ENCODE peak calls at places on chromosomes 2 and 18, in nine cellular contexts. C, N, U, K, G, M, P, B and X are unnamed samples.
A peak's percentile ranks its signal among the peaks of the same experiment; 100 is the strongest.

GRCh38 chr2:231597627-231598026 is 5.0 kb downstream of the TEX44 start:
- DNase-seq in C (no peak), N (peak; percentile 47), U (no peak), K (no peak), G (no peak), M (no peak), P (no peak), B (no peak), X (no peak)

GRCh38 chr2:64328415-64328722 is 125.6 kb upstream of the LGALSL start:
- DNase-seq in C (no peak), N (no peak), U (no peak), K (no peak), G (no peak), M (no peak), P (no peak), B (no peak), X (peak; percentile 52)

GRCh38 chr2:120661551-120661950 is 74.1 kb upstream of the GLI2 start:
- DNase-seq in C (no peak), N (no peak), U (no peak), K (peak; percentile 76), G (peak; percentile 53), M (peak; percentile 25), P (peak; percentile 68), B (no peak), X (peak; percentile 43)

GRCh38 chr2:48883661-48884060 is 128.1 kb upstream of the LHCGR start:
- DNase-seq in C (no peak), N (no peak), U (no peak), K (no peak), G (no peak), M (peak; percentile 69), P (no peak), B (no peak), X (no peak)

GRCh38 chr2:48248251-48248933 is 281.6 kb upstream of the STON1 start:
- DNase-seq in C (peak; percentile 44), N (peak; percentile 91), U (no peak), K (no peak), G (no peak), M (peak; percentile 93), P (peak; percentile 84), B (no peak), X (no peak)

GRCh38 chr2:42169869-42170465 is 814 bp downstream of the EML4 start:
- DNase-seq in C (peak; percentile 34), N (no peak), U (no peak), K (no peak), G (no peak), M (peak; percentile 17), P (no peak), B (no peak), X (no peak)

GRCh38 chr2:233349005-233349998 is 5.0 kb upstream of the DGKD start:
- DNase-seq in C (peak; percentile 86), N (no peak), U (peak; percentile 82), K (peak; percentile 46), G (peak; percentile 48), M (no peak), P (no peak), B (peak; percentile 58), X (peak; percentile 51)

GRCh38 chr2:152336103-152336853 is 1.3 kb downstream of the FMNL2 start:
- DNase-seq in C (peak; percentile 60), N (peak; percentile 47), U (peak; percentile 72), K (peak; percentile 58), G (peak; percentile 58), M (peak; percentile 56), P (peak; percentile 57), B (peak; percentile 83), X (peak; percentile 30)

GRCh38 chr2:17442334-17442733 is 75.9 kb downstream of the RAD51AP2 start:
- DNase-seq in C (no peak), N (peak; percentile 3), U (no peak), K (no peak), G (no peak), M (peak; percentile 83), P (no peak), B (no peak), X (no peak)

GRCh38 chr2:225064362-225064761 is 22.1 kb upstream of the DOCK10 start:
- DNase-seq in C (peak; percentile 69), N (no peak), U (no peak), K (no peak), G (no peak), M (no peak), P (no peak), B (no peak), X (no peak)

GRCh38 chr2:76415821-76416220 is 705.1 kb upstream of the GCFC2 start:
- DNase-seq in C (no peak), N (no peak), U (no peak), K (no peak), G (no peak), M (no peak), P (no peak), B (no peak), X (no peak)

GRCh38 chr2:152320166-152320565 is 14.8 kb upstream of the FMNL2 start:
- DNase-seq in C (no peak), N (peak; percentile 72), U (no peak), K (no peak), G (no peak), M (peak; percentile 45), P (peak; percentile 19), B (no peak), X (no peak)

GRCh38 chr2:195451160-195451559 is 205.9 kb upstream of the SLC39A10 start:
- DNase-seq in C (no peak), N (peak; percentile 14), U (no peak), K (no peak), G (no peak), M (peak; percentile 3), P (no peak), B (no peak), X (no peak)

GRCh38 chr2:206984206-206984605 is 44.9 kb downstream of the CPO start:
- DNase-seq in C (no peak), N (peak; percentile 75), U (no peak), K (no peak), G (no peak), M (peak; percentile 44), P (no peak), B (no peak), X (no peak)

GRCh38 chr2:44553456-44553855 is 191.7 kb downstream of the CAMKMT start:
- DNase-seq in C (no peak), N (peak; percentile 85), U (no peak), K (no peak), G (no peak), M (peak; percentile 76), P (peak; percentile 58), B (no peak), X (no peak)

GRCh38 chr2:101063753-101064502 is 61.8 kb downstream of the RPL31 start:
- DNase-seq in C (no peak), N (peak; percentile 71), U (no peak), K (no peak), G (no peak), M (peak; percentile 56), P (peak; percentile 66), B (no peak), X (no peak)

GRCh38 chr2:196970089-196970488 is 43.6 kb upstream of the PGAP1 start:
- DNase-seq in C (no peak), N (peak; percentile 28), U (no peak), K (no peak), G (no peak), M (no peak), P (no peak), B (no peak), X (no peak)

GRCh38 chr18:59547691-59548182 is 149.5 kb downstream of the CCBE1 start:
- DNase-seq in C (peak; percentile 75), N (peak; percentile 93), U (no peak), K (no peak), G (no peak), M (peak; percentile 92), P (peak; percentile 93), B (no peak), X (no peak)
- TF ChIP-seq CTCF in C (no peak), N (peak; percentile 32), U (no peak), K (no peak), G (no peak), M (no peak), P (peak; percentile 35), B (no peak), X (no peak)

DNA sequence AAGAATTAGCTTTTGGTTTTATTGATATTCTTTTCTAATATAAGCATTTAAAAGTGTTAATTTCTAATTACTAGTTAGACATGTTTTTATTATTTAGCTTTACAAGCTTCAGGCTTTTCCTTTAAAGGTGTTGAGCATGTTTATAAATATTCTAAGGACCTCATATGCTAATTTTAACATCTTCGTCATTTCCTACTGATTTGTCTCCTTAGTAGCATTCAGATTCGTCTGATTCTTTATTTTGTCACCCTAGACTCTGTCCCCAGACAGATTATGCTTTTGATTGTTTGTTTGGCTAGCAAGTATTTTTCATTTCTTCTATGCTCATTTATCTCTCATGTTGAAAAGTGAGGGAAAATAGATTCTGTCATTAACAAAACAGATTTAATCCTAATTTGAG is 51.7 kb downstream of the EIF5B start:
- DNase-seq in C (no peak), N (no peak), U (no peak), K (no peak), G (no peak), M (no peak), P (no peak), B (no peak), X (no peak)
- H3K4me3 ChIP-seq in C (no peak overlapping the region), N (no peak overlapping the region), U (no peak overlapping the region), K (no peak overlapping the region), G (no peak overlapping the region), M (no peak overlapping the region), P (peak overlapping the region; percentile 0), B (no peak overlapping the region), X (no peak overlapping the region)

DNA sequence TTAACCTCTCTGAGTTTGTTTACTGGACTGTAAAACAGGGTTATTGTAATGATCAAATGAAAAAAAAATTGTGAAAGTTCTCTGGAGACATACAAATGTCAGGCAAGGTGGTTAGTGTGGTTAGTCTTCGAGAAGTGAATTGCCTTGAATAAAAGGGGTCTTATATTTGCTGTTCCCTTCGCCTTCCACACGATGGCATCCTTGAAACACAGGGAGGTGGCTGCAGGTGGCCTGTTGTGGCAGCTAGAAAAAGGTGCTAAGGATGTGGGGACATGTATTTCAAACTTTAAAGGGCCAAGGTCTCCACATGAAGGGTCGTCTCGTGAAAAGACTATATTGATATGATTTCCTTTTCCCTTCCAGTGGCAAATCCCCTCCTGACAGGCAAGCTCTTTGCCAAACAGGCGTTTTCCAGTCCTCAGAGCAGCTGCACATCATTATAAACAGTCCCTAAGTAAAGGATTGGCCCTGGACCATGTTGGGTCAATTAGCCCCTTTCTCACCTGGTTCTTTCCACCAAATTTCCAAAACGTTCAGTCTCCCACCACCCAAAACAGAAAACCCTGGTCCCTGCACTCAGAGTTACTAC is 68.5 kb downstream of the COPS8 start:
- DNase-seq in C (peak; percentile 79), N (peak; percentile 82), U (no peak), K (no peak), G (peak; percentile 40), M (peak; percentile 65), P (peak; percentile 76), B (no peak), X (peak; percentile 64)
- TF ChIP-seq CTCF in C (peak; percentile 80), N (peak; percentile 87), U (peak; percentile 48), K (peak; percentile 57), G (peak; percentile 48), M (peak; percentile 72), P (peak; percentile 67), B (peak; percentile 61), X (peak; percentile 95)

DNA sequence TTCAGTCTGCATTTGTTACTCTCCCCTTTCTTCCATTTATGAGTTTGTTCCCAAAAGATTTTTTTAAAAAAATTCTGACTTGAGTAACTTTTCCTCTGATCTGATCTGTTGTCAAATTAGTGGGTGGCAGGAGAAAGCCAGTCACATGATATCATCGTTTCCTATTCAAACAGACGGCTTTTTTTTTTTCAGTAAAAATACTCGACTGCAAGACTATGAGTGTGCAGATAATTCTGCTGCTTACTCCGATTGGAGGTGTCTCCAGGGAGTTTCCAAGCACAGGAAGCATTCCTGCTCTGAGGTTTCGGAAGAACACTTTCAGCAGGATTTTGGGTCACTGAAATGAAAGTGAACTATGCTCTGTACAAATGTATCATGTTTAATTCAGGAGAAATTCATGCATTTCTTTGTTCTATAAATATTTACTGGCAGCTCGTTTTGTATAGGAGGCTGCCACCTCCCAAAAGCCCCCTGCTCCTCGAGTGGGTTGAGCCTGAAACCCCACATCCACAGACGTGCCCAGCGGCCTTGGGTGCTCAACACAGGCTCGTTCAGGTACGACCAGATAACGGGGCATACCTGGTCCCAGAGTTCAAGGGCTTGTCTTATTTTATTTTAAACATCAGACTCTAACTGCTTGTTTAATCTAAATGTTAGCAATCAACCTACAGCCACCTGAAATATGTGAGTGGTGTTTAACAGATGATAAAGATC is 126.9 kb upstream of the ZNF516 start:
- DNase-seq in C (no peak), N (peak; percentile 76), U (no peak), K (no peak), G (no peak), M (peak; percentile 73), P (peak; percentile 79), B (peak; percentile 30), X (no peak)
- H3K4me3 ChIP-seq in C (no peak overlapping the region), N (peak overlapping the region; percentile 32), U (no peak overlapping the region), K (no peak overlapping the region), G (peak overlapping the region; percentile 11), M (peak overlapping the region; percentile 33), P (no peak overlapping the region), B (no peak overlapping the region), X (peak overlapping the region; percentile 26)